ENCODE peak calls at places on chromosomes 13 and 19, in ten cellular contexts. One of them, this sample, is unnamed.

GRCh38 chr13:73364706-73365105 is 305.9 kb downstream of the KLF5 start:
- DNase-seq in cardiac muscle cell: no peak
- DNase-seq in neural progenitor cell: no peak
- DNase-seq in hepatocyte: peak; percentile 21
- DNase-seq in retinal pigment epithelial cell: no peak
- DNase-seq in tibial nerve: no peak
- DNase-seq in ovary: no peak
- DNase-seq in choroid plexus epithelial cell: no peak
- DNase-seq in bronchial epithelial cell: no peak
- DNase-seq in body of pancreas: no peak
- DNase-seq in this sample: no peak

GRCh38 chr13:81396172-81396571 is 1055.2 kb upstream of the SPRY2 start:
- DNase-seq in cardiac muscle cell: no peak
- DNase-seq in neural progenitor cell: no peak
- DNase-seq in hepatocyte: no peak
- DNase-seq in retinal pigment epithelial cell: no peak
- DNase-seq in tibial nerve: no peak
- DNase-seq in ovary: no peak
- DNase-seq in choroid plexus epithelial cell: no peak
- DNase-seq in bronchial epithelial cell: no peak
- DNase-seq in body of pancreas: no peak
- DNase-seq in this sample: no peak

GRCh38 chr13:53783466-53783865 is 754.9 kb downstream of the OLFM4 start:
- DNase-seq in cardiac muscle cell: no peak
- DNase-seq in neural progenitor cell: no peak
- DNase-seq in hepatocyte: peak; percentile 6
- DNase-seq in retinal pigment epithelial cell: no peak
- DNase-seq in tibial nerve: no peak
- DNase-seq in ovary: no peak
- DNase-seq in choroid plexus epithelial cell: no peak
- DNase-seq in bronchial epithelial cell: no peak
- DNase-seq in body of pancreas: peak; percentile 24
- DNase-seq in this sample: no peak

GRCh38 chr13:100209857-100210580 is 121.1 kb downstream of the PCCA start:
- DNase-seq in cardiac muscle cell: peak; percentile 60
- DNase-seq in neural progenitor cell: no peak
- DNase-seq in hepatocyte: no peak
- DNase-seq in retinal pigment epithelial cell: peak; percentile 13
- DNase-seq in tibial nerve: no peak
- DNase-seq in ovary: no peak
- DNase-seq in choroid plexus epithelial cell: peak; percentile 47
- DNase-seq in bronchial epithelial cell: peak; percentile 84
- DNase-seq in body of pancreas: no peak
- DNase-seq in this sample: peak; percentile 37

GRCh38 chr13:41681587-41681986 is 224.2 kb downstream of the RGCC start:
- DNase-seq in cardiac muscle cell: no peak
- DNase-seq in neural progenitor cell: no peak
- DNase-seq in hepatocyte: no peak
- DNase-seq in retinal pigment epithelial cell: no peak
- DNase-seq in tibial nerve: no peak
- DNase-seq in ovary: no peak
- DNase-seq in choroid plexus epithelial cell: no peak
- DNase-seq in bronchial epithelial cell: no peak
- DNase-seq in body of pancreas: no peak
- DNase-seq in this sample: no peak

GRCh38 chr13:62014299-62014698 is 598.6 kb upstream of the PCDH20 start:
- DNase-seq in cardiac muscle cell: peak; percentile 6
- DNase-seq in neural progenitor cell: no peak
- DNase-seq in hepatocyte: peak; percentile 6
- DNase-seq in retinal pigment epithelial cell: no peak
- DNase-seq in tibial nerve: no peak
- DNase-seq in ovary: no peak
- DNase-seq in choroid plexus epithelial cell: peak; percentile 40
- DNase-seq in bronchial epithelial cell: peak; percentile 19
- DNase-seq in body of pancreas: no peak
- DNase-seq in this sample: no peak

GRCh38 chr13:82647540-82647939 is 1234.7 kb downstream of the SLITRK1 start:
- DNase-seq in cardiac muscle cell: no peak
- DNase-seq in neural progenitor cell: peak; percentile 2
- DNase-seq in hepatocyte: no peak
- DNase-seq in retinal pigment epithelial cell: no peak
- DNase-seq in tibial nerve: no peak
- DNase-seq in ovary: no peak
- DNase-seq in choroid plexus epithelial cell: no peak
- DNase-seq in bronchial epithelial cell: no peak
- DNase-seq in body of pancreas: no peak
- DNase-seq in this sample: no peak

GRCh38 chr13:44795176-44795575 is 194.1 kb downstream of the NUFIP1 start:
- DNase-seq in cardiac muscle cell: no peak
- DNase-seq in neural progenitor cell: no peak
- DNase-seq in hepatocyte: no peak
- DNase-seq in retinal pigment epithelial cell: no peak
- DNase-seq in tibial nerve: no peak
- DNase-seq in ovary: no peak
- DNase-seq in choroid plexus epithelial cell: no peak
- DNase-seq in bronchial epithelial cell: no peak
- DNase-seq in body of pancreas: no peak
- DNase-seq in this sample: no peak

GRCh38 chr13:41639955-41640780 is 182.8 kb downstream of the RGCC start:
- DNase-seq in cardiac muscle cell: peak; percentile 49
- DNase-seq in neural progenitor cell: no peak
- DNase-seq in hepatocyte: peak; percentile 38
- DNase-seq in retinal pigment epithelial cell: no peak
- DNase-seq in tibial nerve: no peak
- DNase-seq in ovary: no peak
- DNase-seq in choroid plexus epithelial cell: no peak
- DNase-seq in bronchial epithelial cell: no peak
- DNase-seq in body of pancreas: no peak
- DNase-seq in this sample: no peak

GRCh38 chr13:20814224-20814910 is 40.6 kb upstream of the EEF1AKMT1 start:
- DNase-seq in cardiac muscle cell: peak; percentile 95
- DNase-seq in neural progenitor cell: no peak
- DNase-seq in hepatocyte: peak; percentile 60
- DNase-seq in retinal pigment epithelial cell: peak; percentile 96
- DNase-seq in tibial nerve: peak; percentile 89
- DNase-seq in ovary: peak; percentile 75
- DNase-seq in choroid plexus epithelial cell: peak; percentile 97
- DNase-seq in bronchial epithelial cell: peak; percentile 72
- DNase-seq in body of pancreas: peak; percentile 85
- DNase-seq in this sample: peak; percentile 86

GRCh38 chr13:21221268-21221667 is 44.8 kb downstream of the MRPL57 start:
- DNase-seq in cardiac muscle cell: no peak
- DNase-seq in neural progenitor cell: no peak
- DNase-seq in hepatocyte: no peak
- DNase-seq in retinal pigment epithelial cell: no peak
- DNase-seq in tibial nerve: no peak
- DNase-seq in ovary: no peak
- DNase-seq in choroid plexus epithelial cell: no peak
- DNase-seq in bronchial epithelial cell: no peak
- DNase-seq in body of pancreas: no peak
- DNase-seq in this sample: no peak

GRCh38 chr19:5091576-5092215 is 122.8 kb downstream of the KDM4B start:
- DNase-seq in cardiac muscle cell: no peak
- DNase-seq in neural progenitor cell: no peak
- DNase-seq in hepatocyte: peak; percentile 47
- DNase-seq in retinal pigment epithelial cell: no peak
- DNase-seq in tibial nerve: peak; percentile 41
- DNase-seq in ovary: peak; percentile 63
- DNase-seq in choroid plexus epithelial cell: peak; percentile 32
- DNase-seq in bronchial epithelial cell: no peak
- DNase-seq in body of pancreas: peak; percentile 51
- DNase-seq in this sample: no peak

GRCh38 chr13:20159646-20160345 is 1.1 kb downstream of the GJA3 start:
- DNase-seq in cardiac muscle cell: peak; percentile 22
- DNase-seq in neural progenitor cell: peak; percentile 51
- DNase-seq in hepatocyte: no peak
- DNase-seq in retinal pigment epithelial cell: no peak
- DNase-seq in tibial nerve: no peak
- DNase-seq in ovary: no peak
- DNase-seq in choroid plexus epithelial cell: peak; percentile 23
- DNase-seq in bronchial epithelial cell: no peak
- DNase-seq in body of pancreas: no peak
- DNase-seq in this sample: no peak

GRCh38 chr13:111474136-111475002 is 153.9 kb downstream of the TEX29 start:
- DNase-seq in cardiac muscle cell: peak; percentile 56
- DNase-seq in neural progenitor cell: peak; percentile 74
- DNase-seq in hepatocyte: peak; percentile 66
- DNase-seq in retinal pigment epithelial cell: no peak
- DNase-seq in tibial nerve: no peak
- DNase-seq in ovary: no peak
- DNase-seq in choroid plexus epithelial cell: peak; percentile 66
- DNase-seq in bronchial epithelial cell: peak; percentile 21
- DNase-seq in body of pancreas: no peak
- DNase-seq in this sample: peak; percentile 1

GRCh38 chr19:4754248-4754647 is 30.6 kb upstream of the DPP9 start:
- DNase-seq in cardiac muscle cell: peak; percentile 28
- DNase-seq in neural progenitor cell: no peak
- DNase-seq in hepatocyte: no peak
- DNase-seq in retinal pigment epithelial cell: no peak
- DNase-seq in tibial nerve: no peak
- DNase-seq in ovary: no peak
- DNase-seq in choroid plexus epithelial cell: peak; percentile 58
- DNase-seq in bronchial epithelial cell: peak; percentile 2
- DNase-seq in body of pancreas: no peak
- DNase-seq in this sample: no peak

GRCh38 chr19:10830941-10831779 is 4.9 kb downstream of the TMED1 start:
- DNase-seq in cardiac muscle cell: no peak
- DNase-seq in neural progenitor cell: no peak
- DNase-seq in hepatocyte: no peak
- DNase-seq in retinal pigment epithelial cell: no peak
- DNase-seq in tibial nerve: no peak
- DNase-seq in ovary: no peak
- DNase-seq in choroid plexus epithelial cell: no peak
- DNase-seq in bronchial epithelial cell: no peak
- DNase-seq in body of pancreas: no peak
- DNase-seq in this sample: no peak

GRCh38 chr19:1366899-1367870 is 16.5 kb upstream of the NDUFS7 start:
- DNase-seq in cardiac muscle cell: no peak
- DNase-seq in neural progenitor cell: no peak
- DNase-seq in hepatocyte: no peak
- DNase-seq in retinal pigment epithelial cell: no peak
- DNase-seq in tibial nerve: no peak
- DNase-seq in ovary: no peak
- DNase-seq in choroid plexus epithelial cell: no peak
- DNase-seq in bronchial epithelial cell: no peak
- DNase-seq in body of pancreas: no peak
- DNase-seq in this sample: no peak

GRCh38 chr19:54691582-54692293 is 29.0 kb downstream of the LILRB4 start:
- DNase-seq in cardiac muscle cell: no peak
- DNase-seq in neural progenitor cell: no peak
- DNase-seq in hepatocyte: no peak
- DNase-seq in retinal pigment epithelial cell: no peak
- DNase-seq in tibial nerve: no peak
- DNase-seq in ovary: no peak
- DNase-seq in choroid plexus epithelial cell: no peak
- DNase-seq in bronchial epithelial cell: no peak
- DNase-seq in body of pancreas: no peak
- DNase-seq in this sample: no peak

GRCh38 chr19:2171349-2172145 is 7.8 kb downstream of the DOT1L start:
- DNase-seq in cardiac muscle cell: peak; percentile 59
- DNase-seq in neural progenitor cell: peak; percentile 45
- DNase-seq in hepatocyte: peak; percentile 72
- DNase-seq in retinal pigment epithelial cell: no peak
- DNase-seq in tibial nerve: no peak
- DNase-seq in ovary: no peak
- DNase-seq in choroid plexus epithelial cell: peak; percentile 54
- DNase-seq in bronchial epithelial cell: no peak
- DNase-seq in body of pancreas: peak; percentile 59
- DNase-seq in this sample: no peak

GRCh38 chr19:47848425-47848824 is 10.6 kb upstream of the TPRX2 start:
- DNase-seq in cardiac muscle cell: no peak
- DNase-seq in neural progenitor cell: no peak
- DNase-seq in hepatocyte: no peak
- DNase-seq in retinal pigment epithelial cell: no peak
- DNase-seq in tibial nerve: no peak
- DNase-seq in ovary: no peak
- DNase-seq in choroid plexus epithelial cell: no peak
- DNase-seq in bronchial epithelial cell: no peak
- DNase-seq in body of pancreas: no peak
- DNase-seq in this sample: no peak

GRCh38 chr19:16025108-16026101 is 50.9 kb upstream of the TPM4 start:
- DNase-seq in cardiac muscle cell: peak; percentile 59
- DNase-seq in neural progenitor cell: peak; percentile 36
- DNase-seq in hepatocyte: peak; percentile 38
- DNase-seq in retinal pigment epithelial cell: peak; percentile 11
- DNase-seq in tibial nerve: no peak
- DNase-seq in ovary: no peak
- DNase-seq in choroid plexus epithelial cell: peak; percentile 68
- DNase-seq in bronchial epithelial cell: peak; percentile 29
- DNase-seq in body of pancreas: peak; percentile 40
- DNase-seq in this sample: peak; percentile 31

GRCh38 chr13:32538621-32539246 is at the start of gene N4BP2L2:
- DNase-seq in cardiac muscle cell: peak; percentile 99
- DNase-seq in neural progenitor cell: peak; percentile 96
- DNase-seq in hepatocyte: peak; percentile 97
- DNase-seq in retinal pigment epithelial cell: peak; percentile 96
- DNase-seq in tibial nerve: peak; percentile 93
- DNase-seq in ovary: peak; percentile 92
- DNase-seq in choroid plexus epithelial cell: peak; percentile 99
- DNase-seq in bronchial epithelial cell: peak; percentile 94
- DNase-seq in body of pancreas: peak; percentile 93
- DNase-seq in this sample: peak; percentile 96
- TF ChIP-seq CTCF in cardiac muscle cell: peak; percentile 45
- TF ChIP-seq CTCF in neural progenitor cell: no peak
- TF ChIP-seq CTCF in hepatocyte: peak; percentile 61
- TF ChIP-seq CTCF in retinal pigment epithelial cell: peak; percentile 52
- TF ChIP-seq CTCF in tibial nerve: no peak
- TF ChIP-seq CTCF in ovary: peak; percentile 34
- TF ChIP-seq CTCF in choroid plexus epithelial cell: peak; percentile 61
- TF ChIP-seq CTCF in bronchial epithelial cell: peak; percentile 16
- TF ChIP-seq CTCF in body of pancreas: no peak
- TF ChIP-seq CTCF in this sample: peak; percentile 34

GRCh38 chr13:113802090-113802531 is 43.1 kb downstream of the TMEM255B start:
- DNase-seq in cardiac muscle cell: peak; percentile 83
- DNase-seq in neural progenitor cell: peak; percentile 67
- DNase-seq in hepatocyte: peak; percentile 82
- DNase-seq in retinal pigment epithelial cell: no peak
- DNase-seq in tibial nerve: peak; percentile 68
- DNase-seq in ovary: peak; percentile 80
- DNase-seq in choroid plexus epithelial cell: peak; percentile 77
- DNase-seq in bronchial epithelial cell: no peak
- DNase-seq in body of pancreas: no peak
- DNase-seq in this sample: peak; percentile 57
- TF ChIP-seq CTCF in cardiac muscle cell: peak; percentile 9
- TF ChIP-seq CTCF in neural progenitor cell: no peak
- TF ChIP-seq CTCF in hepatocyte: no peak
- TF ChIP-seq CTCF in retinal pigment epithelial cell: peak; percentile 15
- TF ChIP-seq CTCF in tibial nerve: no peak
- TF ChIP-seq CTCF in ovary: no peak
- TF ChIP-seq CTCF in choroid plexus epithelial cell: peak; percentile 32
- TF ChIP-seq CTCF in bronchial epithelial cell: no peak
- TF ChIP-seq CTCF in body of pancreas: no peak
- TF ChIP-seq CTCF in this sample: no peak

GRCh38 chr19:38417544-38418506 is 8.2 kb downstream of the RASGRP4 start:
- DNase-seq in cardiac muscle cell: peak; percentile 43
- DNase-seq in neural progenitor cell: peak; percentile 84
- DNase-seq in hepatocyte: peak; percentile 78
- DNase-seq in retinal pigment epithelial cell: no peak
- DNase-seq in tibial nerve: peak; percentile 11
- DNase-seq in ovary: no peak
- DNase-seq in choroid plexus epithelial cell: no peak
- DNase-seq in bronchial epithelial cell: peak; percentile 32
- DNase-seq in body of pancreas: peak; percentile 43
- DNase-seq in this sample: no peak
- TF ChIP-seq CTCF in cardiac muscle cell: no peak
- TF ChIP-seq CTCF in neural progenitor cell: peak; percentile 21
- TF ChIP-seq CTCF in hepatocyte: no peak
- TF ChIP-seq CTCF in retinal pigment epithelial cell: no peak
- TF ChIP-seq CTCF in tibial nerve: no peak
- TF ChIP-seq CTCF in ovary: no peak
- TF ChIP-seq CTCF in choroid plexus epithelial cell: no peak
- TF ChIP-seq CTCF in bronchial epithelial cell: no peak
- TF ChIP-seq CTCF in body of pancreas: no peak
- TF ChIP-seq CTCF in this sample: no peak

GRCh38 chr19:8461891-8462290 is 17.1 kb downstream of the HNRNPM start:
- DNase-seq in cardiac muscle cell: no peak
- DNase-seq in neural progenitor cell: no peak
- DNase-seq in hepatocyte: no peak
- DNase-seq in retinal pigment epithelial cell: no peak
- DNase-seq in tibial nerve: no peak
- DNase-seq in ovary: no peak
- DNase-seq in choroid plexus epithelial cell: no peak
- DNase-seq in bronchial epithelial cell: no peak
- DNase-seq in body of pancreas: no peak
- DNase-seq in this sample: no peak
- TF ChIP-seq CTCF in cardiac muscle cell: no peak
- TF ChIP-seq CTCF in neural progenitor cell: no peak
- TF ChIP-seq CTCF in hepatocyte: no peak
- TF ChIP-seq CTCF in retinal pigment epithelial cell: no peak
- TF ChIP-seq CTCF in tibial nerve: no peak
- TF ChIP-seq CTCF in ovary: no peak
- TF ChIP-seq CTCF in choroid plexus epithelial cell: no peak
- TF ChIP-seq CTCF in bronchial epithelial cell: no peak
- TF ChIP-seq CTCF in body of pancreas: no peak
- TF ChIP-seq CTCF in this sample: no peak